ENCODE peak calls at places on chromosomes 6 and 20, in seven cellular contexts. R is AG08396, X is cardiac fibroblast, N is SJSA1, U is NCI-H774, A is osteocyte, P is fibroblast of mammary gland. E is an unnamed sample.

GRCh38 chr6:74631558-74631957 is 574.3 kb downstream of the COL12A1 start:
- DNase-seq in R (no peak), P (peak), U (no peak), A (no peak), X (peak), N (no peak), E (no peak)

GRCh38 chr6:33752139-33753015 is 5.7 kb upstream of the IP6K3 start:
- DNase-seq in R (no peak), P (no peak), A (no peak), U (no peak), X (no peak), N (no peak), E (no peak)

GRCh38 chr6:90811596-90812226 is 224.8 kb upstream of the MAP3K7 start:
- DNase-seq in P (no peak), N (no peak), R (no peak), A (no peak), X (no peak), U (peak), E (no peak)

GRCh38 chr20:61575151-61575937 is 323.3 kb downstream of the CDH4 start:
- DNase-seq in U (no peak), N (no peak), A (no peak), X (no peak), R (no peak), P (no peak), E (no peak)

GRCh38 chr6:118606268-118606667 is 45.1 kb downstream of the CEP85L start:
- DNase-seq in A (no peak), P (no peak), U (no peak), R (no peak), X (no peak), N (no peak), E (no peak)

GRCh38 chr6:87237804-87238203 is 82.4 kb downstream of the ZNF292 start:
- DNase-seq in X (peak), A (no peak), N (no peak), U (no peak), R (peak), P (peak), E (no peak)

GRCh38 chr6:161139766-161140553 is 133.9 kb downstream of the AGPAT4 start:
- DNase-seq in R (no peak), A (no peak), P (peak), U (no peak), N (no peak), X (no peak), E (no peak)

GRCh38 chr6:39840781-39841180 is 48.6 kb downstream of the DAAM2 start:
- DNase-seq in N (no peak), R (no peak), U (no peak), P (no peak), A (no peak), X (no peak), E (no peak)

GRCh38 chr6:140566706-140567330 is 1192.4 kb upstream of the CITED2 start:
- DNase-seq in U (no peak), R (peak), P (peak), A (no peak), N (no peak), X (peak), E (no peak)